ENCODE peak calls at places on chromosome 10, in seven cellular contexts. One of them, this sample, is unnamed.

GRCh38 chr10:48459270-48460147 is 145.4 kb downstream of the ARHGAP22 start:
- DNase-seq in activated CD4-positive, alpha-beta T cell treated with anti-CD3 and anti-CD28 coated beads for 24 hours: no peak
- DNase-seq in fibroblast of lung: no peak
- DNase-seq in occipital lobe: no peak
- DNase-seq in WTC11: peak; percentile 58
- DNase-seq in CD8-positive, alpha-beta memory T cell: no peak
- DNase-seq in HEK293T: no peak
- DNase-seq in this sample: no peak

GRCh38 chr10:34954142-34954541 is 136.0 kb downstream of the CUL2 start:
- DNase-seq in activated CD4-positive, alpha-beta T cell treated with anti-CD3 and anti-CD28 coated beads for 24 hours: no peak
- DNase-seq in CD8-positive, alpha-beta memory T cell: no peak
- DNase-seq in HEK293T: no peak
- DNase-seq in fibroblast of lung: no peak
- DNase-seq in occipital lobe: no peak
- DNase-seq in WTC11: no peak
- DNase-seq in this sample: no peak

GRCh38 chr10:28367865-28368541 is 65.1 kb upstream of the MPP7 start:
- DNase-seq in occipital lobe: no peak
- DNase-seq in fibroblast of lung: peak; percentile 11
- DNase-seq in activated CD4-positive, alpha-beta T cell treated with anti-CD3 and anti-CD28 coated beads for 24 hours: peak; percentile 21
- DNase-seq in HEK293T: no peak
- DNase-seq in WTC11: no peak
- DNase-seq in CD8-positive, alpha-beta memory T cell: peak; percentile 6
- DNase-seq in this sample: no peak

GRCh38 chr10:6052247-6053221 is 9.6 kb downstream of the IL2RA start:
- DNase-seq in fibroblast of lung: no peak
- DNase-seq in activated CD4-positive, alpha-beta T cell treated with anti-CD3 and anti-CD28 coated beads for 24 hours: peak; percentile 67
- DNase-seq in WTC11: no peak
- DNase-seq in occipital lobe: peak; percentile 30
- DNase-seq in HEK293T: no peak
- DNase-seq in CD8-positive, alpha-beta memory T cell: peak; percentile 66
- DNase-seq in this sample: no peak

GRCh38 chr10:18658301-18658991 is 785 bp upstream of the ARL5B start:
- DNase-seq in WTC11: no peak
- DNase-seq in fibroblast of lung: peak; percentile 74
- DNase-seq in HEK293T: no peak
- DNase-seq in activated CD4-positive, alpha-beta T cell treated with anti-CD3 and anti-CD28 coated beads for 24 hours: no peak
- DNase-seq in CD8-positive, alpha-beta memory T cell: no peak
- DNase-seq in occipital lobe: no peak
- DNase-seq in this sample: no peak

GRCh38 chr10:17212802-17213204 is 11.3 kb upstream of the TRDMT1 start:
- DNase-seq in CD8-positive, alpha-beta memory T cell: no peak
- DNase-seq in activated CD4-positive, alpha-beta T cell treated with anti-CD3 and anti-CD28 coated beads for 24 hours: no peak
- DNase-seq in occipital lobe: no peak
- DNase-seq in WTC11: no peak
- DNase-seq in HEK293T: no peak
- DNase-seq in fibroblast of lung: no peak
- DNase-seq in this sample: no peak

GRCh38 chr10:98563811-98564210 is 117.1 kb upstream of the HPS1 start:
- DNase-seq in fibroblast of lung: no peak
- DNase-seq in CD8-positive, alpha-beta memory T cell: no peak
- DNase-seq in occipital lobe: no peak
- DNase-seq in WTC11: no peak
- DNase-seq in activated CD4-positive, alpha-beta T cell treated with anti-CD3 and anti-CD28 coated beads for 24 hours: no peak
- DNase-seq in HEK293T: no peak
- DNase-seq in this sample: no peak

GRCh38 chr10:63605568-63605967 is 84.4 kb downstream of the REEP3 start:
- DNase-seq in fibroblast of lung: no peak
- DNase-seq in activated CD4-positive, alpha-beta T cell treated with anti-CD3 and anti-CD28 coated beads for 24 hours: no peak
- DNase-seq in CD8-positive, alpha-beta memory T cell: no peak
- DNase-seq in HEK293T: no peak
- DNase-seq in occipital lobe: no peak
- DNase-seq in WTC11: peak; percentile 19
- DNase-seq in this sample: no peak

GRCh38 chr10:49562893-49563292 is 24.0 kb upstream of the ERCC6 start:
- DNase-seq in occipital lobe: no peak
- DNase-seq in CD8-positive, alpha-beta memory T cell: no peak
- DNase-seq in HEK293T: no peak
- DNase-seq in activated CD4-positive, alpha-beta T cell treated with anti-CD3 and anti-CD28 coated beads for 24 hours: no peak
- DNase-seq in WTC11: no peak
- DNase-seq in fibroblast of lung: peak; percentile 85
- DNase-seq in this sample: no peak

GRCh38 chr10:5515948-5516761 is 8.6 kb upstream of the CALML3 start:
- DNase-seq in occipital lobe: no peak
- DNase-seq in HEK293T: no peak
- DNase-seq in fibroblast of lung: no peak
- DNase-seq in WTC11: no peak
- DNase-seq in CD8-positive, alpha-beta memory T cell: no peak
- DNase-seq in activated CD4-positive, alpha-beta T cell treated with anti-CD3 and anti-CD28 coated beads for 24 hours: no peak
- DNase-seq in this sample: no peak

GRCh38 chr10:86389441-86390193 is 23.0 kb upstream of the GRID1 start:
- DNase-seq in fibroblast of lung: no peak
- DNase-seq in activated CD4-positive, alpha-beta T cell treated with anti-CD3 and anti-CD28 coated beads for 24 hours: no peak
- DNase-seq in WTC11: peak; percentile 93
- DNase-seq in CD8-positive, alpha-beta memory T cell: no peak
- DNase-seq in HEK293T: no peak
- DNase-seq in occipital lobe: no peak
- DNase-seq in this sample: no peak

GRCh38 chr10:102287991-102288390 is 42.7 kb downstream of the GBF1 start:
- DNase-seq in WTC11: no peak
- DNase-seq in occipital lobe: no peak
- DNase-seq in fibroblast of lung: no peak
- DNase-seq in activated CD4-positive, alpha-beta T cell treated with anti-CD3 and anti-CD28 coated beads for 24 hours: no peak
- DNase-seq in HEK293T: no peak
- DNase-seq in CD8-positive, alpha-beta memory T cell: no peak
- DNase-seq in this sample: no peak

GRCh38 chr10:35466661-35467060 is 130.4 kb downstream of the CCNY start:
- DNase-seq in occipital lobe: no peak
- DNase-seq in HEK293T: no peak
- DNase-seq in WTC11: no peak
- DNase-seq in activated CD4-positive, alpha-beta T cell treated with anti-CD3 and anti-CD28 coated beads for 24 hours: no peak
- DNase-seq in CD8-positive, alpha-beta memory T cell: no peak
- DNase-seq in fibroblast of lung: no peak
- DNase-seq in this sample: no peak

GRCh38 chr10:13865758-13866491 is 279.2 kb downstream of the PRPF18 start:
- DNase-seq in occipital lobe: no peak
- DNase-seq in activated CD4-positive, alpha-beta T cell treated with anti-CD3 and anti-CD28 coated beads for 24 hours: no peak
- DNase-seq in CD8-positive, alpha-beta memory T cell: no peak
- DNase-seq in fibroblast of lung: peak; percentile 84
- DNase-seq in HEK293T: no peak
- DNase-seq in WTC11: no peak
- DNase-seq in this sample: no peak

GRCh38 chr10:132615346-132616169 is 78.0 kb downstream of the INPP5A start:
- DNase-seq in activated CD4-positive, alpha-beta T cell treated with anti-CD3 and anti-CD28 coated beads for 24 hours: no peak
- DNase-seq in WTC11: no peak
- DNase-seq in HEK293T: no peak
- DNase-seq in fibroblast of lung: no peak
- DNase-seq in CD8-positive, alpha-beta memory T cell: no peak
- DNase-seq in occipital lobe: no peak
- DNase-seq in this sample: no peak

GRCh38 chr10:120098242-120098930 is 205.9 kb downstream of the SEC23IP start:
- DNase-seq in HEK293T: no peak
- DNase-seq in occipital lobe: no peak
- DNase-seq in fibroblast of lung: no peak
- DNase-seq in WTC11: no peak
- DNase-seq in activated CD4-positive, alpha-beta T cell treated with anti-CD3 and anti-CD28 coated beads for 24 hours: no peak
- DNase-seq in CD8-positive, alpha-beta memory T cell: no peak
- DNase-seq in this sample: no peak

GRCh38 chr10:126935263-126935946 is 30.2 kb downstream of the DOCK1 start:
- DNase-seq in occipital lobe: no peak
- DNase-seq in WTC11: no peak
- DNase-seq in fibroblast of lung: peak; percentile 51
- DNase-seq in CD8-positive, alpha-beta memory T cell: no peak
- DNase-seq in HEK293T: no peak
- DNase-seq in activated CD4-positive, alpha-beta T cell treated with anti-CD3 and anti-CD28 coated beads for 24 hours: no peak
- DNase-seq in this sample: no peak

GRCh38 chr10:5530846-5531557 is 6.2 kb downstream of the CALML3 start:
- DNase-seq in WTC11: peak; percentile 1
- DNase-seq in occipital lobe: no peak
- DNase-seq in HEK293T: no peak
- DNase-seq in fibroblast of lung: no peak
- DNase-seq in CD8-positive, alpha-beta memory T cell: no peak
- DNase-seq in activated CD4-positive, alpha-beta T cell treated with anti-CD3 and anti-CD28 coated beads for 24 hours: no peak
- DNase-seq in this sample: no peak

GRCh38 chr10:77301305-77301730 is 336.3 kb downstream of the KCNMA1 start:
- DNase-seq in CD8-positive, alpha-beta memory T cell: no peak
- DNase-seq in occipital lobe: no peak
- DNase-seq in activated CD4-positive, alpha-beta T cell treated with anti-CD3 and anti-CD28 coated beads for 24 hours: no peak
- DNase-seq in HEK293T: no peak
- DNase-seq in WTC11: no peak
- DNase-seq in fibroblast of lung: peak; percentile 79
- DNase-seq in this sample: no peak

GRCh38 chr10:44788147-44788819 is 122.9 kb upstream of the TMEM72 start:
- DNase-seq in fibroblast of lung: peak; percentile 80
- DNase-seq in CD8-positive, alpha-beta memory T cell: no peak
- DNase-seq in occipital lobe: no peak
- DNase-seq in WTC11: no peak
- DNase-seq in activated CD4-positive, alpha-beta T cell treated with anti-CD3 and anti-CD28 coated beads for 24 hours: no peak
- DNase-seq in HEK293T: no peak
- DNase-seq in this sample: no peak

GRCh38 chr10:9331583-9332008 is 1277.1 kb downstream of the GATA3 start:
- DNase-seq in WTC11: no peak
- DNase-seq in activated CD4-positive, alpha-beta T cell treated with anti-CD3 and anti-CD28 coated beads for 24 hours: no peak
- DNase-seq in CD8-positive, alpha-beta memory T cell: no peak
- DNase-seq in HEK293T: peak; percentile 27
- DNase-seq in fibroblast of lung: peak; percentile 45
- DNase-seq in occipital lobe: no peak
- DNase-seq in this sample: no peak

This sample was measured in hypothalamus.